ENCODE peak calls at places on chromosomes 12 and 14, in eight cellular contexts. B is RWPE1, Z is mucosa of gallbladder, X is NCI-H526, D is GOT3, Q is Caki2, J is HuH-7.5, F is posterior vena cava. A is an unnamed sample.

GRCh38 chr14:100737526-100737925 is 10.8 kb downstream of the DLK1 start:
- DNase-seq in F (peak; percentile 76), Q (no peak), B (no peak), J (no peak), Z (no peak), D (no peak), X (no peak), A (no peak)

GRCh38 chr12:12645485-12645884 is 33.8 kb downstream of the CREBL2 start:
- DNase-seq in Q (no peak), Z (peak; percentile 20), F (no peak), X (peak; percentile 45), J (no peak), B (peak; percentile 5), D (no peak), A (no peak)

GRCh38 chr14:21419528-21419927 is 35.7 kb upstream of the SUPT16H start:
- DNase-seq in Q (no peak), X (no peak), Z (no peak), D (no peak), F (no peak), B (no peak), J (no peak), A (no peak)

GRCh38 chr12:42237052-42237852 is 796 bp downstream of the YAF2 start:
- DNase-seq in Q (peak; percentile 71), F (peak; percentile 90), X (peak; percentile 90), D (peak; percentile 75), B (peak; percentile 50), J (peak; percentile 75), Z (peak; percentile 70), A (peak; percentile 60)

GRCh38 chr12:122187466-122187865 is 4.5 kb downstream of the LRRC43 start:
- DNase-seq in X (no peak), B (no peak), D (no peak), F (no peak), Z (no peak), J (no peak), Q (no peak), A (no peak)

GRCh38 chr12:120909633-120910318 is 5.6 kb upstream of the SPPL3 start:
- DNase-seq in J (no peak), Z (no peak), F (no peak), D (no peak), B (no peak), X (no peak), Q (no peak), A (no peak)

GRCh38 chr12:4283512-4284255 is 10.1 kb downstream of the CCND2 start:
- DNase-seq in Z (no peak), Q (no peak), F (no peak), J (no peak), D (no peak), B (no peak), X (no peak), A (no peak)

GRCh38 chr12:89140141-89140540 is 212.2 kb downstream of the DUSP6 start:
- DNase-seq in F (no peak), B (no peak), D (no peak), Q (no peak), Z (no peak), J (no peak), X (no peak), A (no peak)

GRCh38 chr14:104085032-104085888 is at the start of gene ASPG:
- DNase-seq in B (peak; percentile 35), X (peak; percentile 34), Q (no peak), D (no peak), J (no peak), Z (no peak), F (peak; percentile 83), A (no peak)

GRCh38 chr12:54439521-54440255 is 20.6 kb upstream of the ITGA5 start:
- DNase-seq in Z (no peak), X (peak; percentile 62), F (no peak), J (peak; percentile 59), Q (peak; percentile 54), D (no peak), B (peak; percentile 69), A (peak; percentile 42)

GRCh38 chr12:52212701-52213540 is 20.1 kb upstream of the KRT7 start:
- DNase-seq in F (peak; percentile 62), X (no peak), Q (no peak), Z (no peak), B (no peak), J (no peak), D (no peak), A (no peak)

GRCh38 chr12:31234955-31235867 is 90.7 kb downstream of the SINHCAF start:
- DNase-seq in X (peak; percentile 80), B (peak; percentile 18), J (peak; percentile 40), F (peak; percentile 76), Z (peak; percentile 30), Q (peak; percentile 38), D (no peak), A (no peak)

GRCh38 chr14:95255487-95255886 is 64.2 kb downstream of the CLMN start:
- DNase-seq in X (peak; percentile 98), Z (peak; percentile 84), Q (peak; percentile 78), J (peak; percentile 48), B (peak; percentile 80), F (no peak), D (no peak), A (no peak)

GRCh38 chr12:66676241-66676640 is 2.6 kb downstream of the GRIP1 start:
- DNase-seq in Z (no peak), Q (no peak), J (no peak), B (no peak), X (no peak), D (no peak), F (no peak), A (no peak)

GRCh38 chr12:47833591-47834012 is 13.9 kb upstream of the HDAC7 start:
- DNase-seq in X (no peak), Q (no peak), Z (no peak), F (no peak), J (no peak), D (no peak), B (no peak), A (no peak)

GRCh38 chr14:20631821-20632389 is 9.6 kb downstream of the OR6S1 start:
- DNase-seq in J (no peak), B (no peak), Q (peak; percentile 71), D (no peak), X (peak; percentile 32), F (peak; percentile 88), Z (peak; percentile 72), A (no peak)

GRCh38 chr12:56377310-56377988 is 14.8 kb upstream of the APOF start:
- DNase-seq in B (peak; percentile 19), J (no peak), Q (peak; percentile 59), X (no peak), Z (no peak), D (no peak), F (no peak), A (no peak)

GRCh38 chr12:116222358-116222757 is 55.1 kb downstream of the MED13L start:
- DNase-seq in F (no peak), B (peak; percentile 49), J (no peak), Q (peak; percentile 43), X (no peak), D (no peak), Z (peak; percentile 84), A (no peak)

GRCh38 chr12:12803186-12803585 is 10.0 kb upstream of the DDX47 start:
- DNase-seq in Q (peak; percentile 94), D (peak; percentile 11), F (no peak), Z (peak; percentile 91), X (no peak), B (peak; percentile 97), J (peak; percentile 41), A (peak; percentile 52)

GRCh38 chr12:1518763-1519516 is 75.4 kb downstream of the FBXL14 start:
- DNase-seq in Q (peak; percentile 89), D (no peak), F (no peak), B (peak; percentile 57), X (no peak), Z (no peak), J (no peak), A (no peak)

GRCh38 chr14:92944976-92945375 is 22.0 kb downstream of the CHGA start:
- DNase-seq in J (no peak), B (no peak), X (no peak), Q (no peak), F (no peak), D (no peak), Z (peak; percentile 86), A (no peak)

GRCh38 chr12:123089631-123090353 is 61.1 kb downstream of the PITPNM2 start:
- DNase-seq in B (peak; percentile 93), X (no peak), Q (peak; percentile 87), J (no peak), Z (no peak), F (no peak), D (peak; percentile 25), A (no peak)

GRCh38 chr14:33414041-33414440 is 475.4 kb downstream of the NPAS3 start:
- DNase-seq in X (no peak), J (no peak), F (no peak), Z (no peak), D (no peak), B (no peak), Q (peak; percentile 7), A (no peak)

GRCh38 chr12:28568709-28569108 is 378.5 kb downstream of the CCDC91 start:
- DNase-seq in Q (no peak), B (no peak), Z (no peak), F (no peak), J (no peak), D (no peak), X (no peak), A (no peak)

GRCh38 chr12:95368931-95369330 is 105.0 kb upstream of the METAP2 start:
- DNase-seq in Z (no peak), Q (no peak), B (no peak), D (no peak), F (no peak), X (no peak), J (no peak), A (no peak)

GRCh38 chr14:77882098-77882497 is 82.2 kb downstream of the ADCK1 start:
- DNase-seq in Z (no peak), D (no peak), F (peak; percentile 76), Q (no peak), X (peak; percentile 14), J (no peak), B (no peak), A (no peak)

GRCh38 chr14:92994942-92995341 is 72.0 kb downstream of the CHGA start:
- DNase-seq in X (no peak), B (no peak), F (no peak), Z (no peak), J (no peak), D (no peak), Q (no peak), A (no peak)

GRCh38 chr12:23699031-23699430 is 250.4 kb downstream of the SOX5 start:
- DNase-seq in F (no peak), B (no peak), D (no peak), X (no peak), Q (no peak), J (no peak), Z (no peak), A (no peak)

A was measured in GM18507.